ENCODE peak calls at places on chromosome X, in five cellular contexts. Y is tibial artery, K is osteoblast, Q is right lobe of liver, F is IMR-90. X is an unnamed sample.

GRCh38 chrX:109714340-109714958 is 18.6 kb downstream of the ACSL4 start:
- DNase-seq in F (peak; percentile 91), K (no peak), Q (no peak), Y (no peak), X (no peak)

GRCh38 chrX:67543818-67544217 is at the start of gene AR:
- DNase-seq in Q (peak; percentile 90), F (peak; percentile 28), Y (peak; percentile 86), K (peak; percentile 79), X (peak; percentile 89)

GRCh38 chrX:75156537-75156945 is 458 bp upstream of the ABCB7 start:
- DNase-seq in F (peak; percentile 12), Q (no peak), Y (no peak), K (no peak), X (peak; percentile 36)

GRCh38 chrX:97471071-97471470 is 587.4 kb downstream of the RPA4 start:
- DNase-seq in Y (no peak), F (no peak), K (no peak), Q (no peak), X (no peak)

GRCh38 chrX:123648028-123648810 is 84.6 kb downstream of the THOC2 start:
- DNase-seq in F (peak; percentile 83), K (no peak), Q (peak; percentile 56), Y (no peak), X (no peak)

GRCh38 chrX:45198301-45198700 is 2.4 kb downstream of the DIPK2B start:
- DNase-seq in K (no peak), Y (no peak), F (no peak), Q (no peak), X (no peak)

GRCh38 chrX:151177141-151178027 is 1.0 kb downstream of the GPR50 start:
- DNase-seq in Y (no peak), K (no peak), F (no peak), Q (no peak), X (no peak)

GRCh38 chrX:41335590-41336331 is 1.8 kb downstream of the DDX3X start:
- DNase-seq in K (peak; percentile 87), Q (no peak), F (peak; percentile 80), Y (no peak), X (no peak)

GRCh38 chrX:148536961-148537360 is 36.5 kb downstream of the AFF2 start:
- DNase-seq in Y (no peak), K (no peak), F (no peak), Q (no peak), X (no peak)

GRCh38 chrX:40773809-40774208 is 38.5 kb upstream of the MED14 start:
- DNase-seq in K (no peak), Y (no peak), F (peak; percentile 60), Q (no peak), X (no peak)

GRCh38 chrX:45009371-45010000 is 136.5 kb downstream of the KDM6A start:
- DNase-seq in Q (no peak), Y (no peak), F (peak; percentile 66), K (peak; percentile 50), X (no peak)

GRCh38 chrX:63784346-63784901 is 590 bp downstream of the ARHGEF9 start:
- DNase-seq in Q (no peak), F (no peak), K (peak; percentile 50), Y (no peak), X (peak; percentile 66)

GRCh38 chrX:9189286-9189685 is 155.4 kb upstream of the FAM9B start:
- DNase-seq in K (no peak), Y (no peak), F (no peak), Q (no peak), X (peak; percentile 86)

GRCh38 chrX:70452143-70452733 is 7.6 kb downstream of the DLG3 start:
- DNase-seq in Y (peak; percentile 68), F (peak; percentile 17), K (peak; percentile 95), Q (no peak), X (peak; percentile 83)

GRCh38 chrX:9339603-9340569 is 125.0 kb upstream of the TBL1X start:
- DNase-seq in Y (peak; percentile 68), K (no peak), Q (no peak), F (no peak), X (peak; percentile 70)

GRCh38 chrX:15822922-15823321 is 31.7 kb downstream of the AP1S2 start:
- DNase-seq in F (no peak), K (no peak), Q (no peak), Y (no peak), X (no peak)

GRCh38 chrX:39631275-39631674 is 466.5 kb downstream of the BCOR start:
- DNase-seq in F (no peak), K (no peak), Q (no peak), Y (no peak), X (no peak)

GRCh38 chrX:40097492-40098263 is at the start of gene BCOR:
- DNase-seq in F (peak; percentile 58), Y (peak; percentile 88), Q (peak; percentile 85), K (peak; percentile 91), X (peak; percentile 70)

DNA sequence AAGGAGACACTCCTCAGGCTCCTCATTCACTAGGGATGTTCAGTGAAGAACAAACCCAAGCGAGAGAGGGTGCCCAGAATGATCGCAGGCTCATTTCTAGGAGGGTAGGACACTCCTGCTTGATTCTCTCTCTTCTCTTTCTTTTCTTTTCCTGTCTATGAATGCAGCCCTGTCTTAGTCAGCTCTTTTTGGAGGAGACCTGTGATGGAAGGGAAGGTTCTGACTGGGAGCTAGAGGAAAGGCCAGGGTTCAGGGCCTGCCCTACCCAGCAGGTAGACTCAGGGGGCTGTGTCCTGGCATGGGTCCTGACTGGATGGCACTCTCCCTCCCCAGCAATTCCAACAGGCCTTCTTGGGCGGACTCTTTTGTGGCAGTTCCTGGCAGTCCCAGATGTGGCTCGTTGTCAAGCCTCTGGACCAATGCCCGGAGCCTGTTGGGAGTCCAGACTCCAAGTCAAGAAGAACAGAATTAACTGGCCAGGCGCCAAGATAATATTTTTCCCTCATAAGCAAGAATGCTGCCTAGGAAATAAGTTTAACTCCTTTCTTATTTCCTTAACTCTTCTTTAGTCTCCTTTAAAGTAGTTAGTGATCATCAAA is 139.4 kb upstream of the SCML1 start:
- DNase-seq in F (no peak), K (no peak), Q (peak; percentile 78), Y (peak; percentile 92), X (peak; percentile 52)
- H3K27ac ChIP-seq in F (no peak overlapping the region), K (no peak overlapping the region), Q (no peak overlapping the region), Y (peak overlapping the region; percentile 75), X (no peak overlapping the region)

GRCh38 chrX:18194688-18195087 is 26.0 kb downstream of the BEND2 start:
- DNase-seq in F (no peak), Q (no peak), Y (no peak), K (no peak), X (no peak)
- H3K4me1 ChIP-seq in F (no peaks in the 10 kb centered on the region), Q (no peaks in the 10 kb centered on the region), Y (no peaks in the 10 kb centered on the region), K (no peaks in the 10 kb centered on the region), X (no peaks in the 10 kb centered on the region)

GRCh38 chrX:130699618-130700017 is 203.4 kb downstream of the ENOX2 start:
- DNase-seq in Q (no peak), Y (no peak), K (no peak), F (no peak), X (peak; percentile 79)

GRCh38 chrX:130705591-130705990 is 197.4 kb downstream of the ENOX2 start:
- DNase-seq in K (no peak), Y (no peak), Q (no peak), F (no peak), X (no peak)

GRCh38 chrX:130702867-130703707 is 199.9 kb downstream of the ENOX2 start:
- DNase-seq in F (no peak), K (no peak), Q (no peak), Y (no peak), X (no peak)

GRCh38 chrX:130700629-130701028 is 202.4 kb downstream of the ENOX2 start:
- DNase-seq in Y (no peak), Q (no peak), F (no peak), K (no peak), X (no peak)

DNA sequence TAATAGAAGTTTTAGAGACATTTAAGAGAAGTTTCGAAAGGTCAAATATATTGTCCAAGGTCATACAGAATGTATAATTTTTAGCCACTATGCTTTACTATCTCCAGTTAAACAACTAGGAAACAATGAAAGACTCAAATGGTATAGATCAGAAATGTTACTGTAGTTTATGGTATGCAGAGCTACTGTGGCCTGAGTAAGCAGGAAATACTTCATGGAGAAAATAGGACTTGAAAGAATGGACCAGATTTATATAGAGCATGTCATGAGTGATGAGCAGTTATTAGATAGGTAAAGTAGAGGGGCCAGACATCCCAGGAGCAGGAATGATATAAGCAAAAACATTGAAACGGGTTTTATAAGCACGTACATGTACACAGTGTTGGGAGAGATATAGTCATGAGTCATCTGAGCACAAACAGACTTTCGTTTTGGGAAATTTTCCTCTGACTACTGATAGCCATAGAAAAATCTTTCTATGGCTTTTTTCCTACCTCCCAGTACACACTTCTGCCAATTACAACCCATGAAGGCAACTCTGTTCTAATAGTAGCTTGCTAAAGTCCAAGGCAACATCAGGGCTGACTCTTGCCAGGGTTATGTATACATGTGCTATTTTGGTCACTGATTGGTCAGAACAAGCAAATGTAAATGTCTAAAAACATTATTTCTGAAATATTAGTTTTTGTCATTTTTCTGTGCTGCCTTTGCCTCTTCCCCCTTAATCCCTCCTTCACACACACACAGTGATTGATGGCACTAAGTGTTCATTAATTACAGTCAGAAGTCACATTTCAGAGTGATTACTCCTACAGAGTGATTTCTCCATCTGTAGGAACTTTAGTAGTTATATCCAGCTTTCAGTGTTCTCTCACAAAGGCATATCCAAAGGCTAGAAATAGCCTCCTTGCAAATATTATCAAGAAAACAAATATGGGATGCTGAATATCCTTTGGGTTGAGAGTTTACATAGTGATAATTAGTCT is 198.7 kb downstream of the ENOX2 start:
- DNase-seq in F (peak; percentile 69), K (no peak), Q (no peak), Y (no peak), X (no peak)
- H3K4me3 ChIP-seq in F (peak overlapping the region; percentile 13), K (peak overlapping the region; percentile 29), Q (no peak overlapping the region), Y (no peak overlapping the region), X (no peak overlapping the region)

DNA sequence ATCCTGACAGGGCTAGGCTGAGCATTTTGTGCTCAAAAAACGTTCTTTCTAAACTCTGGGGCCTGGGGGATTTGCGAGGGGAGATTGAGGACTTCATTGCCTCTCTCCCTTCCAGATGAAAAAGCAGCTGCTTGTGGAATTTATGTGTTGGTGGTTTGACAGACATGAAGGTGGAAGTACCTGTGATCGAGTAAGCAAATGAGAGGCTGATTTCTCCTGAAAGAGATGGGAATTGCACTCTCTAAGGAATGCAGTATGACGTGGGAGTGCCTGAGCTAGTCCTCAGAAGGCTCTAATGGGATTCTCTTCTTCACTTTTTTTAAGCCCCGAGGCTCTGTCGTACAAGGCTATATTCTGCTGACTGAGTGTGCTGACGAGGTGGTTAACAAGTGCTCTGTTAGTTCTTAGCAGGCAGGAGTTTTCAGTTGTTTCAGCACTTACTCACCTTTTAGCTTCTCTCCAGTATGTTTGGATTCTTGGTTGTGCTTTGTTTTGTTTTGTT is 426.8 kb upstream of the CNKSR2 start:
- DNase-seq in Y (no peak), F (no peak), K (no peak), Q (no peak), X (no peak)
- H3K27ac ChIP-seq in Y (no peak overlapping the region), F (no peak overlapping the region), K (no peak overlapping the region), Q (no peak overlapping the region), X (no peak overlapping the region)

DNA sequence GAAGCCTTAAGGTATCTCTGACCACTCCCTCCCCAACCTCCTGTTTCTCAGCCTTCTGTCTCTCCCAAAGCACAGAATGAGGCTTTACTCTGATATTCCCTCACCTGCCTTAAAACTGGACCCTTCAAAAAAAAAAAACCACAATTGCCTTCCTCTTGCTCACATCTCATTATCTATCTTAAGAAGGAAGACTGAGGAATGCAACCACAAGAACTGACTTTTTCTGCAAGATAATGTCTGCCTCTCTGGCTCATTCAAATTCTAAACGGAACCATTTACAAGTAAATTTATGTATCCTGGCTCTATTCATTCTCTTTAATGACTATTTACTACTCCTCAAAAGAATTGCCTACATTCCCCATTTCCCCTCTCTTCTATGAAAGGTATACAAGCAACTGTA is 545.5 kb upstream of the HTR2C start:
- DNase-seq in K (no peak), Y (no peak), F (no peak), Q (no peak), X (no peak)
- H3K4me1 ChIP-seq in K (no peaks in the 10 kb centered on the region), Y (no peaks in the 10 kb centered on the region), F (no peaks in the 10 kb centered on the region), Q (no peaks in the 10 kb centered on the region), X (no peaks in the 10 kb centered on the region)

GRCh38 chrX:13936804-13937203 is 92.9 kb downstream of the GEMIN8 start:
- DNase-seq in Q (no peak), F (no peak), K (no peak), Y (no peak), X (peak; percentile 35)
- H3K4me3 ChIP-seq in Q (no peak overlapping the region), F (no peak overlapping the region), K (no peak overlapping the region), Y (no peak overlapping the region), X (peak overlapping the region; percentile 86)

X was measured in SJCRH30.